ENCODE peak calls at places on chromosomes 1 and 21, in six cellular contexts. P, Z, I, T, K and Y are unnamed samples.
A peak's percentile ranks its signal among the peaks of the same experiment; 100 is the strongest.

GRCh38 chr1:118223426-118223825 is 38.4 kb upstream of the SPAG17 start:
- DNase-seq in T (peak; percentile 29), Z (peak; percentile 52), P (no peak), K (peak; percentile 1), I (no peak), Y (peak; percentile 74)

GRCh38 chr1:99282536-99282935 is 18.2 kb downstream of the PLPPR4 start:
- DNase-seq in K (no peak), P (no peak), I (no peak), Z (no peak), T (no peak), Y (no peak)

GRCh38 chr1:35860680-35861079 is 22.3 kb upstream of the AGO1 start:
- DNase-seq in T (no peak), I (no peak), P (no peak), Z (no peak), K (no peak), Y (no peak)

GRCh38 chr21:43188181-43188580 is 19.4 kb downstream of the CRYAA start:
- DNase-seq in T (no peak), Z (no peak), K (no peak), I (no peak), P (no peak), Y (no peak)

GRCh38 chr1:78536427-78536826 is 45.7 kb downstream of the PTGFR start:
- DNase-seq in P (no peak), Z (peak; percentile 67), I (no peak), K (no peak), T (no peak), Y (no peak)

GRCh38 chr1:206814716-206815341 is 42.5 kb upstream of the IL10 start:
- DNase-seq in Z (peak; percentile 51), P (no peak), T (peak; percentile 40), I (peak; percentile 52), K (no peak), Y (no peak)

GRCh38 chr1:184745929-184746583 is 8.6 kb downstream of the EDEM3 start:
- DNase-seq in T (no peak), P (no peak), I (peak; percentile 21), K (peak; percentile 16), Z (no peak), Y (no peak)

GRCh38 chr1:26016944-26017545 is 4.5 kb upstream of the EXTL1 start:
- DNase-seq in Z (no peak), I (no peak), K (no peak), T (no peak), P (no peak), Y (no peak)

GRCh38 chr1:15951341-15952153 is 24.4 kb downstream of the ZBTB17 start:
- DNase-seq in K (no peak), I (no peak), P (no peak), Z (peak; percentile 59), T (peak; percentile 47), Y (no peak)

GRCh38 chr1:12478612-12478985 is 139.4 kb downstream of the DHRS3 start:
- DNase-seq in Z (no peak), T (no peak), I (no peak), P (no peak), K (no peak), Y (no peak)

GRCh38 chr1:40003156-40004093 is 37.1 kb upstream of the CAP1 start:
- DNase-seq in I (no peak), P (no peak), K (no peak), T (no peak), Z (no peak), Y (no peak)

GRCh38 chr1:198909973-198910372 is 271.1 kb downstream of the PTPRC start:
- DNase-seq in K (no peak), I (peak; percentile 66), Z (peak; percentile 52), T (no peak), P (no peak), Y (no peak)

GRCh38 chr1:10751561-10752085 is 44.8 kb downstream of the CASZ1 start:
- DNase-seq in P (no peak), T (no peak), K (no peak), Z (no peak), I (no peak), Y (no peak)

GRCh38 chr1:10751160-10751559 is 45.3 kb downstream of the CASZ1 start:
- DNase-seq in I (no peak), P (no peak), T (no peak), Z (no peak), K (no peak), Y (no peak)

GRCh38 chr1:10754571-10755329 is 41.7 kb downstream of the CASZ1 start:
- DNase-seq in Z (peak; percentile 83), P (no peak), I (no peak), T (no peak), K (no peak), Y (no peak)

GRCh38 chr1:10755977-10756521 is 40.4 kb downstream of the CASZ1 start:
- DNase-seq in T (peak; percentile 68), Z (peak; percentile 77), K (no peak), P (no peak), I (peak; percentile 11), Y (no peak)

DNA sequence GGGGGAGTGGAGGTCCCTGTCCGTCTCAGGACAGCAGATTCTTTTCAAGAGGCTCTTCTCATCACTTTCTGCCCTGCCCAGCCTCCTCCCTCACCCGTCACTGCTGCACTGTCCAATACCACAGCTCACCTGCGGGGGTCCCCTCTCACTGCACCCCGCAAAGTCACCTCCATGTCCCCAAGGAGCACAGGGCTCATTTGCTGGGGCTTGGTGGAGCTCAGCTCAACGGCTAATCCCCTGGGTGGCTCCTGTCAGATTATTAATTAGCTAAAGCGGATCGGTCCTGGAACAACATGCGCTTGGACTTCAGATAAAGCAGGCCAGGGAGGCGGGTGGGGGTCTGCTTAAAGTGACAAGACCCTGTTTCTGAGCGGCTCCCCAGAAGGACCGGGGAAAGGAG is 43.2 kb downstream of the CASZ1 start:
- DNase-seq in T (no peak), P (no peak), K (no peak), Z (no peak), I (no peak), Y (peak; percentile 51)
- TF ChIP-seq EZH2 in T (no peak), P (no peak), K (no peak), Z (no peak), I (no peak), Y (no peak)

DNA sequence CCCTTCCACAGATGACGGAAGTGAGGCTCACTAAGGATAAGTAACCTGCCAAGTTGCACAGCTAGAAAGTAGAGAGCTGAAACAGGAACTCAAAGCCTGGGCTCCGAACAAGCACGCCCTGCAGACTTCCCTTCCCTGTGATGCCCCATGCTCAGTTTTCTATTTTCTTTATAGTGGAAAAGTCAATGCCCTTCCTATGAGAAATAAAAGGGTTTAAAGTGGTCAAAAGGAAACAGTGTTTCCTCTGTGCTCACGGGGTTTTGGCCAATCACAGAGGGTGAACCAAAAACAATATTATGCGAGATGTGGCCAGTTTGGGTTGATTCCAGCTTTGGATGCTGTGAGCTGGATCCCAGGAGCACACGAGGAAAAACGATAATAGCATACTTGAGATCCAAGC is 44.5 kb downstream of the DDR2 start:
- DNase-seq in Z (no peak), P (no peak), I (peak; percentile 92), K (no peak), T (no peak), Y (no peak)
- H3K4me3 ChIP-seq in Z (no peak overlapping the region), P (no peak overlapping the region), I (peak overlapping the region; percentile 28), K (no peak overlapping the region), T (no peak overlapping the region), Y (no peak overlapping the region)

DNA sequence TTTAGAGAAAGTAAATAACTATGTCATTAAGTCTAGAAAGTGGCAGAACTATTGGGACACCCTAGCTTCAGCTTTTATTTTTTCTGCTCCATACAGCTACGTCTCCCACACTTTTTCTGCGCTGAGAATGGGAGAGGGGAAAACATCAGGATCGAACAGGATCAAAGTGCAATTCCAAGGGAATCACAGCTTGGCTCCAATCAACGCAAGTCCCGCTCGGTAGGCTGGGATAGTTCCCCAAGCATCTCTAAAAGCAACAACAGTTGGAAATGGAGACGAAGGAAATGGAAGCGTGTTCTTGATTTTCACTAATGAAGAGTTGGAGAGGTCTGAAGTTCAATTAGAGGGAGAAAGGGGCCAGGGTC is 536 bp downstream of the HMGCL start:
- DNase-seq in Z (peak; percentile 39), K (peak; percentile 60), P (no peak), I (no peak), T (no peak), Y (peak; percentile 8)
- H3K27me3 ChIP-seq in Z (no peaks in the 10 kb centered on the region), K (no peaks in the 10 kb centered on the region), P (no peaks in the 10 kb centered on the region), I (no peaks in the 10 kb centered on the region), T (no peaks in the 10 kb centered on the region), Y (no peaks in the 10 kb centered on the region)

GRCh38 chr1:17118706-17119075 is 560 bp downstream of the PADI2 start:
- DNase-seq in P (no peak), Z (peak; percentile 14), I (no peak), K (no peak), T (no peak), Y (peak; percentile 46)
- TF ChIP-seq EZH2 in P (no peak), Z (peak; percentile 77), I (peak; percentile 98), K (no peak), T (peak; percentile 39), Y (peak; percentile 19)

GRCh38 chr1:52738863-52739406 is 12.7 kb downstream of the ZYG11B start:
- DNase-seq in K (no peak), P (no peak), T (no peak), I (no peak), Z (no peak), Y (no peak)

GRCh38 chr1:52738148-52738547 is 11.9 kb downstream of the ZYG11B start:
- DNase-seq in Z (no peak), P (no peak), T (no peak), K (no peak), I (no peak), Y (no peak)

GRCh38 chr1:52741259-52741658 is 15.0 kb downstream of the ZYG11B start:
- DNase-seq in K (no peak), I (no peak), T (no peak), Z (no peak), P (no peak), Y (no peak)

DNA sequence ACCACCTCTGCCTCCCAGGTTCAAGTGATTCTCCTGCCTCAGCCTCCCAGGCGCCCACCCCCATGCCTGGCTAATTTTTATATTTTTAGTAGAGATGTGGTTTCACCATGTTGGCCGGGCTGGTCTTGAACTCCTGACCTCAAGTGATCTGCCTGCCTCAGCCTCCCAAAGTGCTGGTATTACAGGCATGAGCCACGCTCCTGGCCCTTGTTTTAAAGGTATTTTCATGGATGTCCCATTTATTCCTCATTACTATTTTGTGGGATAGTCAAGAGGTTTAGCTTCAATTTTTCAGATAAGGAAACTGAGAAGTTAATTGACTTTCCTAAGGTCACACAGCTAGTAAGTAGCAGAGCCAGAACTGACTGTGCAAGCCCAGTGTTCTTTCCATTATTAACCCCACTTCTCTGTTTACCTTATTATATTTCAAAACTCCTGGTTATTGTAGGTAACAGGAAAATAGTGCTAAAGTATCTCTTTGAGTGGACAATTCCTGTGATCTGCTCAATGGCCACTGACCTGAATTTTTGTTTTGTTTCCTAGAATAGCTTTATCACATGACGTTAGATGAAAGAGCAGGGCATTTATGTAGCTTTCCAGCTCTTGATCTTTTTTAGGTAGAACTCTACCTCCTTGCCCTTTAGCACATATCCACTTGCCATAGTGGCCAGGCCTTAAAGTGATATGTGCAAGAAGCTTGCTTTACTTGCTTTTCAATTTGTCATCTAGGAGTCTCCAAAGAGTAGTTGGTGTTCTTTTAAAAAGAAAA is 13.6 kb downstream of the ZYG11B start:
- DNase-seq in P (no peak), T (no peak), K (no peak), I (no peak), Z (no peak), Y (no peak)
- H3K4me3 ChIP-seq in P (no peak overlapping the region), T (no peak overlapping the region), K (no peak overlapping the region), I (no peak overlapping the region), Z (no peak overlapping the region), Y (no peak overlapping the region)